ENCODE peak calls at places on chromosomes 16 and 17, in nine cellular contexts. P, H, S, L, C, D, I, M and R are unnamed samples.

GRCh38 chr16:25124503-25124902 is 13.0 kb downstream of the LCMT1 start:
- DNase-seq in C (no peak), D (no peak), P (no peak), L (no peak), I (no peak), H (no peak), S (no peak), M (no peak), R (no peak)

GRCh38 chr17:61223725-61224124 is 175.9 kb upstream of the TBX2 start:
- DNase-seq in I (no peak), L (no peak), M (no peak), P (no peak), C (no peak), S (no peak), H (no peak), D (no peak), R (no peak)

GRCh38 chr17:41773190-41773588 is 13.3 kb downstream of the JUP start:
- DNase-seq in I (no peak), M (peak; percentile 59), S (peak; percentile 80), L (no peak), P (no peak), D (peak; percentile 57), C (peak; percentile 43), H (no peak), R (peak; percentile 86)

GRCh38 chr17:42198897-42199296 is 4.6 kb upstream of the GHDC start:
- DNase-seq in M (no peak), P (no peak), H (no peak), I (no peak), L (no peak), C (no peak), S (no peak), D (no peak), R (no peak)

GRCh38 chr17:78737332-78737731 is 44.7 kb downstream of the CYTH1 start:
- DNase-seq in M (peak; percentile 65), H (no peak), I (no peak), L (no peak), C (peak; percentile 71), S (no peak), D (no peak), P (no peak), R (peak; percentile 59)

GRCh38 chr17:17860761-17861107 is 23.9 kb upstream of the SREBF1 start:
- DNase-seq in H (no peak), P (no peak), S (no peak), D (no peak), M (no peak), I (no peak), L (no peak), C (no peak), R (no peak)

GRCh38 chr16:50666658-50667496 is 14.2 kb downstream of the SNX20 start:
- DNase-seq in D (no peak), M (no peak), H (peak; percentile 43), L (no peak), I (peak; percentile 68), C (no peak), P (no peak), S (no peak), R (no peak)

GRCh38 chr17:7854851-7855642 is at the start of gene TMEM88:
- DNase-seq in I (no peak), C (no peak), P (no peak), L (no peak), S (peak; percentile 62), H (peak; percentile 24), D (peak; percentile 80), M (no peak), R (no peak)